ENCODE peak calls at places on chromosomes 3 and 15, in six cellular contexts. Y, I, O, E, M and S are unnamed samples.

GRCh38 chr15:53837263-53837662 is 77.8 kb upstream of the WDR72 start:
- DNase-seq in Y (no peak), I (no peak), O (no peak), E (no peak), M (no peak), S (no peak)

GRCh38 chr3:146577662-146578061 is 27.5 kb downstream of the PLSCR5 start:
- DNase-seq in Y (no peak), I (peak), O (no peak), E (no peak), M (peak), S (no peak)

GRCh38 chr3:179066058-179066457 is 5.6 kb downstream of the ZMAT3 start:
- DNase-seq in Y (no peak), I (no peak), O (no peak), E (no peak), M (no peak), S (no peak)

GRCh38 chr3:55534876-55535275 is 47.8 kb upstream of the WNT5A start:
- DNase-seq in Y (no peak), I (no peak), O (no peak), E (no peak), M (no peak), S (no peak)

GRCh38 chr3:29083081-29083480 is 197.8 kb upstream of the RBMS3 start:
- DNase-seq in Y (no peak), I (no peak), O (no peak), E (no peak), M (no peak), S (no peak)

GRCh38 chr15:60326824-60327654 is 70.7 kb downstream of the ANXA2 start:
- DNase-seq in Y (no peak), I (peak), O (no peak), E (peak), M (peak), S (no peak)

GRCh38 chr15:77839970-77840609 is 207.4 kb upstream of the LINGO1 start:
- DNase-seq in Y (no peak), I (no peak), O (no peak), E (peak), M (no peak), S (no peak)

GRCh38 chr3:89964347-89964746 is 856.9 kb downstream of the EPHA3 start:
- DNase-seq in Y (no peak), I (no peak), O (no peak), E (no peak), M (no peak), S (no peak)

GRCh38 chr3:9986230-9986725 is 363 bp downstream of the EMC3 start:
- DNase-seq in Y (no peak), I (no peak), O (no peak), E (no peak), M (no peak), S (no peak)

DNA sequence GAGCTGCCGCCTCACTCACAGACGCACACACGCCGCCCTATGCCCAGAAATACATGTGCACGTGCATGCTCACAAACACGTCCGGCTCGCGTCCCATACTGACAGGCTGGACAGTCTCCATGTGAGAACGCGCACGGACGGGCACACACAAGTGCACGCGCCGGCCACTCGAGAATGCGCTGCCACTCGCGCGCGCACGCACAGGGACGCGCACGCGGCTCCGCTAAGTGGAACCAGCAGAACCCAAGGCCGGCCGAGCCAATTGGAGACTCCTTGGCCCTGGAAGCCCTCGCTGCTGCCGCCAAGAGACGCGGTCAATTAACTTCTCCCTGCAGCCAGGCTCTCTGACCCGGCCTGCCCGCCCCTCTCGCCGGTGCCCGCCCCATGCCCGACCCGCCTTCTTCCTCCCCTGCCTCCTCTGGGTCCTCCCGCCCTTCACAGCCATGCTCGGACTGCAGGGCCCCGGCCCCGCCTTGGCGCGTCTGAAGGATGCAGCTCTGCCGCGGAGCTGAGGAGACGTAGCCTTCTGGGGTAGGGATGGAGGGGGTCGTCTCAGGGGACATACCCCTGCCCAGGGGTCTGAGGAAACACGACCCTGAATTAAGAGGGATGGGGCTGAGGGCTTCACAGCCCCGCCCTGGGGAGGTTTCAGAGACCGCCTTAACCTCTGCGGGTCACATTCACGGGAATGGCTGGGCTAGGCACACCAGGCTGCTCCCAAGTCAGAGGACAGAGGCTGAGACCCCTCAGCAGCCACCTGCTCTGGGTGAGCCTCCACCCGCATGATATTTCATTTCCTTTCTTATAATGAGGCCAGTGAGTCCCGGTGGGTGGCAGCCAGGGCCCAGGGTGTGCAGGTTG is 15.0 kb downstream of the PTH1R start:
- DNase-seq in Y (peak), I (no peak), O (peak), E (peak), M (peak), S (peak)
- TF ChIP-seq CTCF in Y (no peak), I (no peak), O (no peak), E (peak), M (peak), S (no peak)

DNA sequence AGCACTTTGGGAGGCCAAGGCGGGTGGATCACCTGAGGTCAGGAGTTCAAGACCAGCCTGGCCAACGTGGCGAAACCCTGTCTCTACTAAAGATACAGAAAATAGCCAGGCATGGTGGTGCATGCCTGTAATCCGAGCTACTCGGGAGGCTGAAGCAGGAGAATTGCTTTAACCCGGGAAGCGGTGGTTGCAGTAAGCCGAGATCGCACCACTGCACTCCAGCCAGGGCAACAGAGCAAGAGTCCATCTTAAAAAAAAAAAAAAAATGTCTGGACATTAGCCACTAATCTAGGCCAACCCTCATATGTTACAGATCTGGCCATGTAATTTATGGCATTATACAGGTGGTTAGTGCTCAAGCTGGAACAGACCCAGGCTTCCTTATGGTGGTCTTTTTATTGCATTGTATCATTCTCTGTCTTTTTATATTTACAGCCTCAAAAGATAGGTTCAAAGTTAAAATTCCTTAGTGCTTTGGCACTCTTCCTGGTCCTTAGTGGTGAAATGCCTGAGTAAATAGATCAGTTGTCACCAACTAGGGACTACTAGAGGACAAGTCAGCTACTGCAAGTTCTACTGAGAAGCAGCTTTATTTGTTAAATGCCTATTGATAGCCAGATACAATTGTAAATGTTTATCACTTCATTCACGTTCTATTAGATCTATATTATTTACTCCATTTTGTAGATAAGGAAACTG is 16.0 kb downstream of the STARD9 start:
- DNase-seq in Y (no peak), I (no peak), O (no peak), E (no peak), M (no peak), S (no peak)
- TF ChIP-seq CTCF in Y (peak), I (no peak), O (no peak), E (peak), M (peak), S (no peak)

GRCh38 chr15:51908312-51908711 is 63.3 kb downstream of the LEO1 start:
- DNase-seq in Y (no peak), I (no peak), O (no peak), E (no peak), M (no peak), S (no peak)

GRCh38 chr15:51904931-51905330 is 66.6 kb downstream of the LEO1 start:
- DNase-seq in Y (no peak), I (no peak), O (no peak), E (no peak), M (no peak), S (no peak)

GRCh38 chr15:51909591-51909990 is 62.0 kb downstream of the LEO1 start:
- DNase-seq in Y (no peak), I (no peak), O (no peak), E (no peak), M (no peak), S (no peak)

GRCh38 chr15:51912528-51912927 is 59.0 kb downstream of the LEO1 start:
- DNase-seq in Y (no peak), I (no peak), O (no peak), E (no peak), M (no peak), S (no peak)

GRCh38 chr15:51907136-51907862 is 64.3 kb downstream of the LEO1 start:
- DNase-seq in Y (no peak), I (no peak), O (no peak), E (peak), M (no peak), S (no peak)
- TF ChIP-seq CTCF in Y (no peak), I (no peak), O (no peak), E (peak), M (peak), S (no peak)

DNA sequence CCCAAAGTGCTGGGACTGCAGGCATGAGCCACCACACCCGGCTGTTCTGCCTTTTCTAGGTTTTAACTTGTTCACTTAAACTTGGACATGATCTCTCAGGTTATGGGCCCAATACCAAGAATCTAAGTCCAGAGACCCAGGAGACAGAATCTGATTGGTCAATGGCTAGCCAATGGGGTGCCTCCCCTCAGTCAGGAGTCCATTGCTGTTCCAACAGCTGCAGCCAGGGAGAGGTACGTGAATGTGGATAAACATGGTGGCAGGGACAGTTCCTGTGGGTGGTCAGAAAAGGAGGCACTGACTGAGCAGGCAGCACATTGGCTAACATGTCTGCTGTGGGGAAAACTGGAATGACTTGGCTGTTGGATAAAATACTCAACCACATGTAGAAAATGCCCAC is 140.3 kb downstream of the RPLP1 start:
- DNase-seq in Y (no peak), I (no peak), O (no peak), E (no peak), M (no peak), S (no peak)
- TF ChIP-seq CTCF in Y (no peak), I (no peak), O (no peak), E (peak), M (no peak), S (no peak)

GRCh38 chr15:64751464-64751863 is 23.9 kb downstream of the RBPMS2 start:
- DNase-seq in Y (no peak), I (no peak), O (no peak), E (peak), M (no peak), S (no peak)
- TF ChIP-seq CTCF in Y (no peak), I (no peak), O (no peak), E (peak), M (no peak), S (no peak)

GRCh38 chr3:134300520-134300919 is 49.9 kb upstream of the RYK start:
- DNase-seq in Y (no peak), I (no peak), O (no peak), E (peak), M (no peak), S (no peak)

GRCh38 chr3:134298281-134298680 is 47.6 kb upstream of the RYK start:
- DNase-seq in Y (no peak), I (no peak), O (no peak), E (no peak), M (no peak), S (no peak)

GRCh38 chr3:134299185-134299887 is 48.7 kb upstream of the RYK start:
- DNase-seq in Y (no peak), I (no peak), O (no peak), E (peak), M (no peak), S (no peak)

GRCh38 chr3:134302674-134303073 is 52.0 kb upstream of the RYK start:
- DNase-seq in Y (no peak), I (no peak), O (no peak), E (no peak), M (no peak), S (no peak)

DNA sequence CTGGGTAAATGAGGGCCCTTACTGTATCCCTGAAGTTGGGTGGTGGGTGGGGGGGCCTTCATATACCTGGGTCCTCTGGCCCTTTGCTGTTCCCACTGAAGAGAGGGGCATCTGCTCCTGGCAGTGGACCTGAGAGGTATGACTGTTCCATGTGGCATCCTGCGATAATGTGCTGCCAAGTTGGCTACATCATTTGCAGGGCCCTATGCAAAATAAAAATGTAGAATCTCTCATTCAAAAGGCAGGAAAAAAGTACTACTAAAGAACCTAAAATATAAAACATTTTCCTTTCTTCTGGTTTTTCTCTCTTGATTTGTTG is 49.2 kb upstream of the RYK start:
- DNase-seq in Y (no peak), I (no peak), O (no peak), E (no peak), M (no peak), S (no peak)
- TF ChIP-seq CTCF in Y (no peak), I (no peak), O (no peak), E (peak), M (no peak), S (no peak)

DNA sequence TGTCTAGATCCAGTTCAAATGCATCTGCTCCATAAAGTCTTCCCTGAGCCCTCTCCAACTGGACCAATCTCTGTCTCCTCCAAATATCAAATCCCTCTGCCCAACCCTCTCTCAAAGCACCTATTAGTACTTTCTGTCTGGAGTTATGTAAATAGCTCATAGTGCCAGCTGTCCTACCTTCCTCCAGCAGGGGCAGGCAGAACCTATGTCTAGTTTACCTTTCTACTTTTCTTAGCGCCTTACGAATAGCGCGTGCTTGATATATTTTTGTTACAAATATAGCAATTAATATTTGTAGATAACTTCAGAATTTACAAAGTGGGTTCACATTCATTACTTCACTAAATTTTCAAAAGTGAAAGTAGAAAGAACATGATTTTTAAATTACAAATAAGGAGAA is 14.0 kb upstream of the CCDC80 start:
- DNase-seq in Y (no peak), I (no peak), O (no peak), E (peak), M (no peak), S (no peak)
- TF ChIP-seq CTCF in Y (no peak), I (no peak), O (no peak), E (peak), M (peak), S (no peak)

DNA sequence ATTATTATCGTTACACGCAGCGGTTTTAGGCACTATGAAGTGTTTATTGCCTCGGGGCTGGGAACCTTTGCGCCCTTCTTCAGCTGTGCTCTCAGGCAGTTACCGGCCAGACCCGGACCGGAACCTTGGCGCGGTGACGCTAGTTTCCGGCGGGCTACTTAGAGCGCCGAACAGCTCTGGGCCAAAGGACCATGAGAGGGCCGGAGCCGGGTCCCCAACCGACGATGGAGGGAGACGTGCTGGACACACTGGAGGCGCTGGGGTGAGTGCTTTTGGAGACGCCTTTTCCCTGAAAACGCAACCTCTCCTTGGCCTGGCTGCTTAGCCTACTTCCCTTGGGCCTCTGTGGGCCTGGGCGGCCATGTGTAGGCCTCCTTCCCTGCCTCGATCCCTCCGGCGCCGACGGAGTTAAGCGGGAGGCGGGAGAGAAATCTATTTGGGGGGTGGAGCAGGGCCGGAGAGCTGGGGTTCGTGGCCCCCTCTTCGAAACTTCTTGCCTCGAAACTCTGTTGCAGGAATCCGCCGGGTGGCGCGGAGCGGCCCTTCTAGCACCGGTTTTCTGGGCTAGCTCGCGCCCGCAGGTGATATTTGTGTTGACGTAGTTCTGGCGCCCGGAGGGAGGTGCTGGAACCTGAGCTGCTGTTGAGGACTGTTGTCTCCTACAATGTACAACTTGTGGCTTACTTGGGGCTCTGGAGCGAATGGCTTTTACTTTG is at the start of gene FAM98B:
- DNase-seq in Y (peak), I (peak), O (peak), E (peak), M (peak), S (peak)
- TF ChIP-seq CTCF in Y (peak), I (no peak), O (peak), E (no peak), M (peak), S (no peak)

DNA sequence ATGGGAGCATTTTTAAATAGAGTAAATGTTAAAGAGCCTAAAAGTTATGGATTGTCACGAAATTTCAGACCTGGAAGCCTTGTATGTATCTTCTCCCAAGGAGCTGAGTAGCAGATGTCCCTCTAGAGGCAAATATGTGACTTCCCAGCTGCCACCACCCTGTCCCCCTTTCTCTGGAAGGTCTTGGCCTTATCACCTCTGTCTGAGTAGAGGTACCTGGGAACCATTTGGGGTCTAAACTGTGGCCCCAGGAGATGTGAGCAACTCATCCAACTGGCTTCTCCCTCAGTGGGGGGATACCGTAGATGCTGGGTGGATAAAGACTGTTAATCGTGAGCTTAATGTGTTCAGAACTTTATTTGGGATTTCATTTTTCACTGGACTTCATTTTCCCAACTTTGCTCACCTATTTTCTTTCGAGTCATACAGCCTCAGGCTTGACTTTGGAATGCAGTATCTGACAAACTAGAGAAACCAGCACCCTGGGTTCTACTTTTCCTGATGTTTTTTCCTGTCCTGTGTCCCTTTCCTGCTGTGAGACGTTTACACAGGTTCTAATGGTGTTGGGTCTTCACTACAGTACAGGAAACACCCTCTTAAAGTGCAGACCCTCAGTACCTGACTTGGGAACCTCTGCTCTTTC is 53.3 kb upstream of the CCR4 start:
- DNase-seq in Y (no peak), I (no peak), O (no peak), E (peak), M (no peak), S (no peak)
- TF ChIP-seq CTCF in Y (no peak), I (no peak), O (no peak), E (peak), M (no peak), S (no peak)

GRCh38 chr15:63288778-63289378 is 11.5 kb downstream of the APH1B start:
- DNase-seq in Y (no peak), I (no peak), O (no peak), E (no peak), M (no peak), S (no peak)
- TF ChIP-seq CTCF in Y (peak), I (peak), O (peak), E (peak), M (peak), S (peak)